ENCODE peak calls at places on chromosomes 16 and 17, in seven cellular contexts. H is astrocyte, D is thoracic aorta, Z is cardiac muscle cell, V is colonic mucosa, G is testis, M is upper lobe of right lung. F is an unnamed sample.

GRCh38 chr17:81043725-81044427 is 8.9 kb downstream of the BAIAP2 start:
- DNase-seq in G (no peak), V (no peak), H (peak; percentile 80), M (peak; percentile 90), Z (no peak), D (no peak), F (peak; percentile 84)

GRCh38 chr16:87409781-87410180 is 17.6 kb downstream of the MAP1LC3B start:
- DNase-seq in G (no peak), M (no peak), V (no peak), Z (no peak), H (no peak), D (no peak), F (no peak)

GRCh38 chr16:50490828-50491227 is 57.4 kb upstream of the NKD1 start:
- DNase-seq in Z (no peak), G (no peak), M (no peak), V (no peak), H (no peak), D (no peak), F (no peak)

GRCh38 chr16:73071131-73071940 is 23.4 kb upstream of the ZFHX3 start:
- DNase-seq in Z (peak; percentile 78), M (peak; percentile 75), H (peak; percentile 56), G (peak; percentile 79), V (peak; percentile 55), D (no peak), F (no peak)

GRCh38 chr16:74760007-74760767 is 14.4 kb downstream of the FA2H start:
- DNase-seq in Z (no peak), H (no peak), G (no peak), D (no peak), V (no peak), M (peak; percentile 43), F (peak; percentile 63)

GRCh38 chr17:62855136-62855535 is 47.0 kb upstream of the MARCHF10 start:
- DNase-seq in Z (no peak), V (no peak), D (no peak), H (no peak), M (no peak), G (no peak), F (no peak)

GRCh38 chr16:68907297-68907999 is 64.1 kb downstream of the TANGO6 start:
- DNase-seq in Z (no peak), G (no peak), D (no peak), M (no peak), H (no peak), V (no peak), F (no peak)

GRCh38 chr17:73592079-73592415 is 52.2 kb downstream of the SDK2 start:
- DNase-seq in V (no peak), G (no peak), M (no peak), D (no peak), Z (no peak), H (no peak), F (no peak)

GRCh38 chr16:89282523-89282922 is 65.0 kb downstream of the ZNF778 start:
- DNase-seq in G (no peak), D (no peak), Z (no peak), V (no peak), M (no peak), H (no peak), F (no peak)

GRCh38 chr16:77955127-77955526 is 67.2 kb upstream of the CLEC3A start:
- DNase-seq in G (no peak), V (no peak), Z (no peak), D (no peak), M (no peak), H (no peak), F (no peak)

GRCh38 chr17:27898096-27898495 is 4.9 kb upstream of the LYRM9 start:
- DNase-seq in V (no peak), G (no peak), M (no peak), H (no peak), D (no peak), Z (no peak), F (no peak)

DNA sequence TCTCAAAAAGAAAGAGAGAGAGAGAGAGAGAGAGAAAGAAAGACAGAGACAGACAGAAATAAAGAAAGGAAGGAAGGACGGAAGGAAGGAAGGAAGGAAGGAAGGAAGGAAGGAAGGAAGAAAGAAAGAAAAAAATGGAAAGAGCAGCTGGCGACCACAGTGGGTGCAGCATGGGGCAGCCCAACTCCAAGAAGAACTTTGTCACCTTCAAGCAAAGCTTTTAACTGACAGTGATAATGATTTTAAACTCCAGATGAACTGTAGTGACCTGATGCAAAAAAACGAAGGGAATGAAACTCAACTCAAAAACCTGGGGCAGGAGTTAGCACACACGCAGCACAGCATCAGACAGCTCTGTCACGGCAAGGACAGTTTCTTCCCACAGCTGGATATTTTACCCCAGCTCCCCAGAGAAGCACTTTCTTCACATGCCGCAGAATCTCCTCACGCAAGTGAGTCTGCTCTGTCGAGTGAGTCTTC is 5.0 kb upstream of the ARHGAP17 start:
- DNase-seq in Z (no peak), G (no peak), M (no peak), H (no peak), V (no peak), D (no peak), F (no peak)
- H3K4me1 ChIP-seq in Z (no peaks in the 10 kb centered on the region), G (no peaks in the 10 kb centered on the region), M (peaks cover 10% of the 10 kb centered on the region), H (peaks cover 3% of the 10 kb centered on the region), V (no peaks in the 10 kb centered on the region), D (peaks cover 6% of the 10 kb centered on the region), F (no peaks in the 10 kb centered on the region)

DNA sequence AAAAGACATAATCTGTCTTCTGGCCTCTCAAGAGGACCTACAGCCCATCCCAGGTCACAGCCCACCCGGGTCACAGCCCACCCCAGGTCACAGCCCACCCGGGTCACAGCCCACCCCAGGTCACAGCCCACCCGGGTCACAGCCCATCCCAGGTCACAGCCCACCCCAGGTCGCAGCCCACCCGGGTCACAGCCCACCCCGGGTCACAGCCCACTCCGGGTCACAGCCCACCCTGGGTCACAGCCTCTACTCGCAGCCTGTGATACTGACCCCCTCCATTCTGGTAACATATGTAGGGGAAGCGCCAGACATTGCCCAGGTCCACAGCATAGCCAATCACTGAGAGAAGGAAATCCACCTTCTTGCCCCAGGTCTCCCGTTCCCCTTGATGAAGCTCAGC is 14.2 kb downstream of the SLC6A4 start:
- DNase-seq in G (no peak), V (no peak), M (no peak), Z (no peak), D (no peak), H (no peak), F (no peak)
- H3K27me3 ChIP-seq in G (no peaks in the 10 kb centered on the region), V (no peaks in the 10 kb centered on the region), M (no peaks in the 10 kb centered on the region), Z (no peaks in the 10 kb centered on the region), D (no peaks in the 10 kb centered on the region), H (peaks cover 25% of the 10 kb centered on the region), F (no peaks in the 10 kb centered on the region)

DNA sequence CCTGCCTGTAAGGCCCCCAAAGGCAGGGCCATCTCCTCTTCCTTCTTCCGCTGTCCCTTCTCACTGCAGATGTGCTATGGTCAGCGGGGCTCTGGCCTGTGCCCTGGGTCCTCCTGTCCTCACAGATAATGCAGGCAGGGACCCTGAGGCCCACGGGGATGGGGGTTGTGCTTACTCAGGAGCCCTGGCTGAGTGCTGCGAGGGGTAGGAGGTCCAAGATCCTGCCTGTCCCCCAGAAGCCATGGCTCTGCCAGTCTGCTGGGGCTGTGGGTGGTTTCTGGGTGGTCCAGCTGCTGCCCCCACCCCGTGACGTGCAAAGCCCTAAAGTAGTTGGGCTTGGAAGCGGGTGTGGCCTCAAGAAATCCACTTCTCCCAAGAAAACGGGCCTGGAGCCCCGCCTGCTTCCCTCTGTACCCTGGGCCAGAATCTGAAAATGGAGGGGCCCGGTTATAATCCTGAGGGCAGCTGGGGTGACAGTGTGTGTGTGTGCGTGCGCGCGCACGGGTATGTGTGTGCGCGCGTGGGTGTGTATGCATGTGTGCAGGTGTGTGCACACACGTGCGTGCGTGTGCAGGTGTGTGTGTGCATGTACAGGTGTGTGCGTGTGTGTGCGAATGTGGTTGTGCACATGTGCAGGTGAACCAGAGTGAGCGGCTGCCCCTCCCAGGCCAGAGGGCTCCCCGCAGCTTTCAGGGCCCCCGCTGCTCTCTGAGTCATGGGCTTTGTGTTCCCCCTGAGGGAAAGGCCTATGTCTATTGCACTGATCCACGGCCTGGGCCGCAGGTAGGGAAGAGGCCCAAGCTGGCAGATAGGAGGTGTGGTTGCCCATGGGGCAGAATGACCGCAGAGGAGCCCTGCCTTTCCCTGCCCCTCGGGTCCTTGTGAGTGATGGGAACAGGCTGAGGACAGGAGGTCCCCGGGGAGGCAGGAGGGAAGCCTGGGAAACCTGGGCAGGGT is 13.8 kb downstream of the SPNS2 start:
- DNase-seq in M (no peak), H (no peak), Z (no peak), G (no peak), V (no peak), D (no peak), F (no peak)
- H3K4me1 ChIP-seq in M (peaks cover 78% of the 10 kb centered on the region), H (peaks cover 8% of the 10 kb centered on the region), Z (peaks cover 8% of the 10 kb centered on the region), G (peaks cover 13% of the 10 kb centered on the region), V (no peaks in the 10 kb centered on the region), D (peaks cover 43% of the 10 kb centered on the region), F (no peaks in the 10 kb centered on the region)

DNA sequence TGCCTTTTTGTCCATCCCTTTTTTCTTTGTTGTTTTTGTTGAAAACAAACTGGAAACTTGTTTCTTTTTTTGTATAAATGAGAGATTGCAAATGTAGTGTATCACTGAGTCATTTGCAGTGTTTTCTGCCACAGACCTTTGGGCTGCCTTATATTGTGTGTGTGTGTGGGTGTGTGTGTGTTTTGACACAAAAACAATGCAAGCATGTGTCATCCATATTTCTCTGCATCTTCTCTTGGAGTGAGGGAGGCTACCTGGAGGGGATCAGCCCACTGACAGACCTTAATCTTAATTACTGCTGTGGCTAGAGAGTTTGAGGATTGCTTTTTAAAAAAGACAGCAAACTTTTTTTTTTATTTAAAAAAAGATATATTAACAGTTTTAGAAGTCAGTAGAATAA is 4.9 kb downstream of the SOX9 start:
- DNase-seq in M (no peak), D (no peak), Z (no peak), V (no peak), G (no peak), H (peak; percentile 74), F (no peak)
- H3K27me3 ChIP-seq in M (peaks cover 33% of the 10 kb centered on the region), D (no peaks in the 10 kb centered on the region), Z (peaks cover 30% of the 10 kb centered on the region), V (peaks cover 5% of the 10 kb centered on the region), G (no peaks in the 10 kb centered on the region), H (no peaks in the 10 kb centered on the region), F (no peaks in the 10 kb centered on the region)

DNA sequence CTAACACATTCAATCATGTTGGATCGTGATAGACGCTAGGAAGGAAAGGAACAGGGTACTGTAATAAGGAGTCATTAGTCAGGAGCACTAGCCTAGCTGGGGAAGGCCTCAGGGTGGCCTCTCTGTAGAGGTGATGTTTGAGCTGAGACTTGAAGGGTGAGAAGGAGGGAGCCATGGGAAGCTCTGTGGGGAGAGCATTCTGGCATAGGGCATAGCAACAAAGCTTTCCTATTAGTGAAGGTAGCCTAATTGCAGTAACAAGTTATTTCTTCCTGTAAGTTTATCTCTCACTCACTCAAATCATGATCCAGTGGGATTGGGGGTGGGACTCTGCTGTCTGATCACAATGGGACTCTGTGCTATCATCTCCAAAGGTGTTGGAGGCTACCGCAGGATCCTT is 16.1 kb downstream of the PLCG2 start:
- DNase-seq in D (no peak), G (no peak), M (no peak), V (no peak), Z (no peak), H (no peak), F (no peak)
- H3K4me1 ChIP-seq in D (no peaks in the 10 kb centered on the region), G (no peaks in the 10 kb centered on the region), M (peaks cover 12% of the 10 kb centered on the region), V (no peaks in the 10 kb centered on the region), Z (peaks cover 20% of the 10 kb centered on the region), H (no peaks in the 10 kb centered on the region), F (peaks cover 9% of the 10 kb centered on the region)

DNA sequence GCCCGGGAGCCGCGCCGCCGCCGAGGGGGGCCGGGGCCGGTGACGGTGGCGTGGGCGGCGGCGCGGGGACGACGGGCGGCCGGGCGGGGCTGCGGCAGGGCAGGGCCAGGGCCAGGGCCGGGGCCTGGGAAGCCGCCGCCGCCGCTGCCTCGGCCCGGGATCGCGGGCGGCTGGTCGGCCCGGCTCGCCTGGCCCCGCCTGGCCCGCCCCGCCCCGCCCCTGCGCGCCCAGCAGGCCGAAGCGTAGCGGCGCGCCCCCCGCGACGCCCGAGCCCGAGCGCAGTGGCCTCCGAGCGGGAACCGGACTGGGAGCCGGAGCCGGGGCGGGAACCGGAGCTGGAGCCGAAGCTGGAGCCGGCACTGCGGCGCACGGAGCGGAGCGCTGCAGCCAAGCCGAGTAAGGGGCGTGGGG is at the start of gene BEAN1:
- DNase-seq in H (no peak), Z (peak; percentile 71), V (no peak), D (no peak), G (no peak), M (no peak), F (no peak)
- H3K27me3 ChIP-seq in H (peaks cover 57% of the 10 kb centered on the region), Z (peaks cover 95% of the 10 kb centered on the region), V (peaks cover 44% of the 10 kb centered on the region), D (no peaks in the 10 kb centered on the region), G (no peaks in the 10 kb centered on the region), M (peaks cover 25% of the 10 kb centered on the region), F (peaks cover 80% of the 10 kb centered on the region)

F was measured in foreskin keratinocyte.